ENCODE peak calls at places on chromosome 22, in four cellular contexts. C, N, T and O are unnamed samples.

GRCh38 chr22:20155330-20156041 is 4.6 kb upstream of the CCDC188 start:
- DNase-seq in C (peak), T (peak), N (no peak), O (no peak)

GRCh38 chr22:18966748-18967147 is 30.7 kb upstream of the PRODH start:
- DNase-seq in N (no peak), T (no peak), C (no peak), O (no peak)

GRCh38 chr22:47059701-47060161 is 297.3 kb downstream of the TBC1D22A start:
- DNase-seq in N (no peak), C (no peak), T (no peak), O (no peak)

GRCh38 chr22:33213383-33214075 is 155.3 kb upstream of the SYN3 start:
- DNase-seq in C (no peak), N (no peak), T (no peak), O (no peak)

GRCh38 chr22:47713880-47714452 is 951.5 kb downstream of the TBC1D22A start:
- DNase-seq in N (no peak), C (no peak), T (no peak), O (no peak)

GRCh38 chr22:24421428-24421931 is 5.9 kb upstream of the ADORA2A start:
- DNase-seq in C (peak), T (no peak), N (no peak), O (peak)

GRCh38 chr22:24144056-24144455 is 37.2 kb upstream of the SUSD2 start:
- DNase-seq in N (no peak), T (no peak), C (no peak), O (no peak)

GRCh38 chr22:37544955-37545702 is 15.2 kb upstream of the CDC42EP1 start:
- DNase-seq in N (peak), C (peak), T (no peak), O (no peak)

GRCh38 chr22:19800761-19801244 is 40.2 kb downstream of the TBX1 start:
- DNase-seq in T (no peak), N (no peak), C (no peak), O (no peak)

GRCh38 chr22:41028841-41029240 is 63.6 kb upstream of the EP300 start:
- DNase-seq in T (no peak), N (peak), C (peak), O (no peak)

GRCh38 chr22:37431811-37432707 is 4.8 kb upstream of the ELFN2 start:
- DNase-seq in T (no peak), N (peak), C (peak), O (peak)

GRCh38 chr22:41830174-41830573 is 2.7 kb upstream of the SREBF2 start:
- DNase-seq in C (no peak), T (no peak), N (no peak), O (no peak)

GRCh38 chr22:45639747-45640102 is 31.9 kb upstream of the ATXN10 start:
- DNase-seq in C (no peak), N (no peak), T (no peak), O (no peak)

GRCh38 chr22:32996702-32997101 is 61.5 kb downstream of the SYN3 start:
- DNase-seq in C (no peak), N (peak), T (no peak), O (no peak)

GRCh38 chr22:47544696-47545095 is 782.2 kb downstream of the TBC1D22A start:
- DNase-seq in N (no peak), C (no peak), T (no peak), O (no peak)

GRCh38 chr22:19066531-19067271 is 55.5 kb downstream of the DGCR2 start:
- DNase-seq in T (no peak), N (no peak), C (peak), O (no peak)

GRCh38 chr22:32309585-32310251 is 47.9 kb upstream of the RFPL3 start:
- DNase-seq in N (no peak), T (no peak), C (no peak), O (no peak)

GRCh38 chr22:22802346-22802970 is 85.2 kb upstream of the IGLL5 start:
- DNase-seq in N (no peak), C (no peak), T (no peak), O (no peak)

GRCh38 chr22:17816649-17817048 is 42.4 kb upstream of the BID start:
- DNase-seq in T (no peak), N (no peak), C (no peak), O (no peak)

GRCh38 chr22:17120281-17120680 is 879 bp downstream of the TMEM121B start:
- DNase-seq in N (peak), C (no peak), T (no peak), O (no peak)

GRCh38 chr22:42343551-42344081 is 73.2 kb upstream of the TCF20 start:
- DNase-seq in C (no peak), N (peak), T (no peak), O (no peak)

GRCh38 chr22:37594237-37594636 is 14.3 kb upstream of the LGALS2 start:
- DNase-seq in T (no peak), N (no peak), C (no peak), O (no peak)

GRCh38 chr22:36823177-36823839 is 6.5 kb upstream of the PVALB start:
- DNase-seq in C (no peak), T (no peak), N (no peak), O (no peak)

GRCh38 chr22:24109649-24110048 is 71.6 kb upstream of the SUSD2 start:
- DNase-seq in T (no peak), N (no peak), C (no peak), O (no peak)

GRCh38 chr22:43995057-43995685 is 28.9 kb upstream of the PARVB start:
- DNase-seq in N (no peak), C (no peak), T (no peak), O (no peak)

GRCh38 chr22:38080847-38081635 is 2.9 kb downstream of the SLC16A8 start:
- DNase-seq in T (no peak), N (no peak), C (no peak), O (no peak)